ENCODE peak calls at places on chromosomes 3 and 15, in nine cellular contexts. A, T, Z, J, W, Q, S, D and C are unnamed samples.
A peak's percentile ranks its signal among the peaks of the same experiment; 100 is the strongest.

GRCh38 chr3:157088133-157088488 is 71.8 kb downstream of the CCNL1 start:
- DNase-seq in S (no peak), D (no peak), A (no peak), Q (no peak), J (no peak), W (no peak), Z (peak; percentile 16), T (no peak), C (no peak)

GRCh38 chr15:32718082-32718821 is 448 bp downstream of the GREM1 start:
- DNase-seq in Q (no peak), Z (peak; percentile 17), S (no peak), W (no peak), J (peak; percentile 52), D (no peak), A (no peak), T (no peak), C (peak; percentile 78)

GRCh38 chr3:17194116-17194515 is 309.4 kb downstream of the PLCL2 start:
- DNase-seq in S (no peak), Q (no peak), Z (no peak), D (no peak), T (no peak), A (no peak), J (no peak), W (no peak), C (no peak)

GRCh38 chr3:155243512-155243921 is 50.0 kb downstream of the STRIT1 start:
- DNase-seq in A (no peak), Z (no peak), Q (no peak), T (no peak), J (no peak), D (no peak), S (no peak), W (no peak), C (no peak)

GRCh38 chr3:58299839-58300516 is 6.1 kb upstream of the RPP14 start:
- DNase-seq in A (no peak), T (peak; percentile 53), Q (no peak), J (peak; percentile 32), S (no peak), W (no peak), Z (no peak), D (no peak), C (peak; percentile 60)

GRCh38 chr3:186815490-186815889 is 9.2 kb upstream of the RFC4 start:
- DNase-seq in A (no peak), D (peak; percentile 37), Q (no peak), J (peak; percentile 85), S (no peak), T (peak; percentile 10), W (no peak), Z (no peak), C (no peak)

GRCh38 chr3:120693439-120694172 is 11.6 kb upstream of the HGD start:
- DNase-seq in W (no peak), S (no peak), A (no peak), Q (no peak), T (no peak), J (no peak), D (no peak), Z (no peak), C (no peak)

GRCh38 chr3:179074656-179075055 is 3.0 kb upstream of the ZMAT3 start:
- DNase-seq in W (no peak), Q (no peak), D (no peak), Z (no peak), S (no peak), A (no peak), T (no peak), J (no peak), C (no peak)

GRCh38 chr3:52682016-52682415 is 3.7 kb downstream of the PBRM1 start:
- DNase-seq in D (no peak), Z (no peak), A (no peak), J (peak; percentile 72), S (peak; percentile 39), T (no peak), W (no peak), Q (no peak), C (no peak)

GRCh38 chr3:52681610-52682009 is 4.1 kb downstream of the PBRM1 start:
- DNase-seq in Z (no peak), D (no peak), S (no peak), J (no peak), T (no peak), Q (no peak), A (no peak), W (no peak), C (no peak)

GRCh38 chr3:52684184-52684583 is 1.5 kb downstream of the PBRM1 start:
- DNase-seq in D (no peak), S (no peak), Q (no peak), A (no peak), T (no peak), W (no peak), Z (no peak), J (no peak), C (no peak)

GRCh38 chr3:52685285-52685704 is 418 bp downstream of the PBRM1 start:
- DNase-seq in A (peak; percentile 88), T (no peak), J (peak; percentile 83), S (peak; percentile 58), W (no peak), Q (peak; percentile 84), D (peak; percentile 61), Z (peak; percentile 90), C (peak; percentile 90)

DNA sequence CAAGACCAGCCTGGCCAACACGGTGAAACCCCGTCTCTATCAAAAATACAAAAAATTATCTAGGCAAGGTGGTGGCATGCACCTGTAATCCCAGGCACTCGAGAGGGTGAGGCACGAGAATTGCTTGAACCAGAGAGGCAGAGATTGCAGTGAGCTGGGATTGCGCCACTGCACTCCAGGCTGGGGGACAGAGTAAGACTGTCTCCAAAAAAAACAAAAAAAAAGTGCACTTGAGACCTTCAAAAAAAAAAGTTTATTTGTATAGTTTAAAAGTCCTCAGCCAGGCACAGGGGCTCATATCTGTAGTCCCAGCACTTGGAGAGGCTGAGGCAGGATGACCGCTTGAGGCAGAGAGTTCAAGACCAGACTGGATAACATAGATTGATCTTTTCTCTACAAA is 2.1 kb downstream of the PBRM1 start:
- DNase-seq in J (no peak), Q (peak; percentile 68), Z (no peak), D (no peak), W (no peak), A (no peak), T (no peak), S (no peak), C (no peak)
- H3K4me1 ChIP-seq in J (no peaks in the 10 kb centered on the region), Q (peaks cover 30% of the 10 kb centered on the region), Z (peaks cover 32% of the 10 kb centered on the region), D (peaks cover 48% of the 10 kb centered on the region), W (peaks cover 2% of the 10 kb centered on the region), A (peaks cover 47% of the 10 kb centered on the region), T (peaks cover 2% of the 10 kb centered on the region), S (peaks cover 3% of the 10 kb centered on the region), C (no peaks in the 10 kb centered on the region)

GRCh38 chr3:168813261-168813660 is 717.5 kb upstream of the GOLIM4 start:
- DNase-seq in D (no peak), T (no peak), J (no peak), Z (no peak), S (no peak), Q (no peak), A (no peak), W (no peak), C (no peak)
- H3K4me1 ChIP-seq in D (no peaks in the 10 kb centered on the region), T (peaks cover 12% of the 10 kb centered on the region), J (peaks cover 8% of the 10 kb centered on the region), Z (no peaks in the 10 kb centered on the region), S (no peaks in the 10 kb centered on the region), Q (no peaks in the 10 kb centered on the region), A (no peaks in the 10 kb centered on the region), W (no peaks in the 10 kb centered on the region), C (no peaks in the 10 kb centered on the region)

GRCh38 chr15:68812069-68812468 is 8.6 kb downstream of the ANP32A start:
- DNase-seq in W (no peak), T (peak; percentile 31), S (no peak), Z (no peak), J (no peak), D (no peak), Q (no peak), A (no peak), C (no peak)
- H3K4me1 ChIP-seq in W (peaks cover 13% of the 10 kb centered on the region), T (peaks cover 31% of the 10 kb centered on the region), S (peaks cover 7% of the 10 kb centered on the region), Z (peaks cover 43% of the 10 kb centered on the region), J (peaks cover 24% of the 10 kb centered on the region), D (peaks cover 40% of the 10 kb centered on the region), Q (peaks cover 41% of the 10 kb centered on the region), A (peaks cover 77% of the 10 kb centered on the region), C (peaks cover 8% of the 10 kb centered on the region)

GRCh38 chr3:101518421-101518871 is 5.4 kb upstream of the SENP7 start:
- DNase-seq in W (no peak), T (no peak), D (peak; percentile 6), S (no peak), Z (no peak), J (peak; percentile 60), Q (no peak), A (no peak), C (no peak)

GRCh38 chr3:101509811-101510210 is 3.2 kb downstream of the SENP7 start:
- DNase-seq in J (peak; percentile 58), Q (no peak), S (no peak), W (no peak), T (no peak), D (no peak), Z (no peak), A (no peak), C (no peak)

GRCh38 chr3:101509276-101509675 is 3.7 kb downstream of the SENP7 start:
- DNase-seq in A (no peak), S (no peak), D (no peak), Q (no peak), J (no peak), W (no peak), T (no peak), Z (no peak), C (no peak)

GRCh38 chr3:101513419-101513986 is 491 bp upstream of the SENP7 start:
- DNase-seq in D (peak; percentile 73), S (no peak), J (no peak), T (no peak), W (no peak), Z (no peak), Q (no peak), A (no peak), C (no peak)

GRCh38 chr3:101512521-101513418 is at the start of gene SENP7:
- DNase-seq in W (peak; percentile 70), Q (peak; percentile 91), J (peak; percentile 92), S (peak; percentile 86), D (peak; percentile 86), A (peak; percentile 86), Z (peak; percentile 88), T (peak; percentile 81), C (peak; percentile 91)
- H3K4me1 ChIP-seq in W (no peaks in the 10 kb centered on the region), Q (no peaks in the 10 kb centered on the region), J (no peaks in the 10 kb centered on the region), S (peaks cover 9% of the 10 kb centered on the region), D (peaks cover 5% of the 10 kb centered on the region), A (peaks cover 3% of the 10 kb centered on the region), Z (peaks cover 7% of the 10 kb centered on the region), T (no peaks in the 10 kb centered on the region), C (no peaks in the 10 kb centered on the region)

GRCh38 chr3:31896643-31897433 is 84.2 kb downstream of the OSBPL10 start:
- DNase-seq in A (no peak), S (no peak), Z (no peak), W (peak; percentile 35), Q (no peak), T (no peak), D (no peak), J (no peak), C (no peak)
- H3K4me1 ChIP-seq in A (no peaks in the 10 kb centered on the region), S (no peaks in the 10 kb centered on the region), Z (peaks cover 3% of the 10 kb centered on the region), W (peaks cover 9% of the 10 kb centered on the region), Q (peaks cover 3% of the 10 kb centered on the region), T (peaks cover 35% of the 10 kb centered on the region), D (peaks cover 6% of the 10 kb centered on the region), J (peaks cover 14% of the 10 kb centered on the region), C (no peaks in the 10 kb centered on the region)

DNA sequence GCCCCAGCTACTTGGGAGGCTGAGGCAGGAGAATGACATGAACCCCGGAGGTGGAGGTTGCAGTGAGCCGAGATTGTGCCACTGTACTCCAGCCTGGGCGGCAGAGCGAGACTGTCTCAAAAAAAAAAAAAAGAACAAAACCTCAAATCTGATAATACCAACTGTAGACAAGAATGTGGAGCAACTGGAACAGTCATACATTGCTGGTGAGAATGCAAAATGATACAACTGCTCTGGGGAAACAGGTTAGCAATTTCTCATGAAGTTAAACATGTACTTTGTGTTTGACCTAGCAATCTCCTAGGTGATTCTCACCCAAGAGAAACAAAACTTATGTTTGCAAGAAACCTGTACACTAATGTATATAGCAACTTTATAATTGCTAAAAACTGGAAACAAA is 4.4 kb upstream of the VHL start:
- DNase-seq in Z (no peak), W (no peak), J (no peak), Q (no peak), T (no peak), S (no peak), D (no peak), A (no peak), C (no peak)
- H3K4me1 ChIP-seq in Z (no peaks in the 10 kb centered on the region), W (no peaks in the 10 kb centered on the region), J (no peaks in the 10 kb centered on the region), Q (no peaks in the 10 kb centered on the region), T (no peaks in the 10 kb centered on the region), S (no peaks in the 10 kb centered on the region), D (no peaks in the 10 kb centered on the region), A (no peaks in the 10 kb centered on the region), C (no peaks in the 10 kb centered on the region)